ENCODE peak calls at places on chromosome 1, in five cellular contexts. N, I, F, X and D are unnamed samples. For H3K36me3, the result is how much of the 10 kb centered on the place peaks cover.

GRCh38 chr1:194710671-194711070 is 1524.3 kb upstream of the B3GALT2 start:
- DNase-seq in N (no peak), I (no peak), F (no peak), X (no peak), D (no peak)

GRCh38 chr1:223834660-223835263 is 11.0 kb downstream of the TP53BP2 start:
- DNase-seq in N (no peak), I (no peak), F (no peak), X (no peak), D (no peak)

GRCh38 chr1:8712413-8713229 is 104.8 kb downstream of the RERE start:
- DNase-seq in N (peak), I (no peak), F (no peak), X (no peak), D (no peak)

GRCh38 chr1:3319874-3320245 is 134.6 kb upstream of the ARHGEF16 start:
- DNase-seq in N (peak), I (no peak), F (no peak), X (no peak), D (no peak)

GRCh38 chr1:10471411-10472219 is 714 bp downstream of the DFFA start:
- DNase-seq in N (no peak), I (no peak), F (no peak), X (no peak), D (no peak)

GRCh38 chr1:22341791-22342605 is 109.7 kb upstream of the ZBTB40 start:
- DNase-seq in N (peak), I (no peak), F (no peak), X (no peak), D (peak)

GRCh38 chr1:240029418-240029817 is 62.3 kb upstream of the FMN2 start:
- DNase-seq in N (no peak), I (no peak), F (no peak), X (no peak), D (no peak)

GRCh38 chr1:24322636-24323177 is 3.5 kb downstream of the GRHL3 start:
- DNase-seq in N (no peak), I (no peak), F (no peak), X (no peak), D (no peak)

GRCh38 chr1:231707407-231707806 is 80.8 kb downstream of the DISC1 start:
- DNase-seq in N (no peak), I (no peak), F (no peak), X (no peak), D (no peak)

GRCh38 chr1:149887456-149888159 is 11.8 kb upstream of the BOLA1 start:
- DNase-seq in N (peak), I (peak), F (peak), X (peak), D (peak)

GRCh38 chr1:39787468-39787867 is 1.2 kb downstream of the BMP8B start:
- DNase-seq in N (no peak), I (peak), F (no peak), X (no peak), D (no peak)

GRCh38 chr1:235688096-235688495 is 38.5 kb upstream of the GNG4 start:
- DNase-seq in N (no peak), I (no peak), F (no peak), X (no peak), D (no peak)

GRCh38 chr1:20507564-20508410 is at the start of gene MUL1:
- DNase-seq in N (peak), I (peak), F (peak), X (peak), D (peak)

GRCh38 chr1:26352338-26352679 is 1.6 kb downstream of the CRYBG2 start:
- DNase-seq in N (no peak), I (no peak), F (no peak), X (no peak), D (no peak)

GRCh38 chr1:227273557-227273956 is 44.7 kb downstream of the CDC42BPA start:
- DNase-seq in N (peak), I (no peak), F (no peak), X (no peak), D (no peak)

GRCh38 chr1:116496898-116497297 is 73.9 kb downstream of the CD58 start:
- DNase-seq in N (no peak), I (no peak), F (no peak), X (no peak), D (no peak)

GRCh38 chr1:172283766-172284165 is 136.7 kb upstream of the C1orf105 start:
- DNase-seq in N (no peak), I (no peak), F (no peak), X (no peak), D (no peak)

GRCh38 chr1:22347854-22348760 is 103.5 kb upstream of the ZBTB40 start:
- DNase-seq in N (no peak), I (no peak), F (no peak), X (no peak), D (no peak)

GRCh38 chr1:34113887-34114286 is 51.1 kb downstream of the CSMD2 start:
- DNase-seq in N (no peak), I (no peak), F (no peak), X (no peak), D (no peak)

GRCh38 chr1:239155466-239155865 is 230.9 kb upstream of the CHRM3 start:
- DNase-seq in N (no peak), I (no peak), F (no peak), X (no peak), D (no peak)

GRCh38 chr1:100543640-100544039 is 5.7 kb downstream of the GPR88 start:
- DNase-seq in N (peak), I (peak), F (no peak), X (no peak), D (peak)

GRCh38 chr1:23791434-23792047 is 596 bp downstream of the LYPLA2 start:
- DNase-seq in N (peak), I (peak), F (no peak), X (no peak), D (no peak)

GRCh38 chr1:15799004-15799867 is 8.2 kb downstream of the UQCRHL start:
- DNase-seq in N (peak), I (peak), F (no peak), X (peak), D (no peak)

GRCh38 chr1:53025034-53025777 is 36.8 kb upstream of the PODN start:
- DNase-seq in N (no peak), I (no peak), F (no peak), X (peak), D (no peak)

GRCh38 chr1:27618341-27619067 is 14.6 kb upstream of the AHDC1 start:
- DNase-seq in N (no peak), I (no peak), F (no peak), X (no peak), D (no peak)

GRCh38 chr1:228307218-228308023 is 99.2 kb downstream of the TRIM11 start:
- DNase-seq in N (no peak), I (peak), F (no peak), X (peak), D (peak)

GRCh38 chr1:230279583-230279945 is 146.6 kb downstream of the PGBD5 start:
- DNase-seq in N (no peak), I (peak), F (no peak), X (peak), D (no peak)

GRCh38 chr1:66231162-66232077 is 302.5 kb upstream of the SGIP1 start:
- DNase-seq in N (no peak), I (no peak), F (no peak), X (no peak), D (no peak)

GRCh38 chr1:21338568-21339401 is 48.5 kb upstream of the ECE1 start:
- DNase-seq in N (no peak), I (peak), F (no peak), X (peak), D (no peak)

GRCh38 chr1:218364028-218364710 is 19.0 kb downstream of the TGFB2 start:
- DNase-seq in N (no peak), I (no peak), F (no peak), X (no peak), D (no peak)

GRCh38 chr1:111821121-111821745 is 65.5 kb downstream of the DDX20 start:
- DNase-seq in N (no peak), I (no peak), F (no peak), X (no peak), D (peak)

GRCh38 chr1:46412853-46413595 is 18.9 kb downstream of the FAAH start:
- DNase-seq in N (no peak), I (peak), F (no peak), X (no peak), D (no peak)

GRCh38 chr1:46413596-46413985 is 19.5 kb downstream of the FAAH start:
- DNase-seq in N (peak), I (peak), F (no peak), X (no peak), D (no peak)

GRCh38 chr1:46410156-46411009 is 16.3 kb downstream of the FAAH start:
- DNase-seq in N (no peak), I (peak), F (no peak), X (no peak), D (no peak)

GRCh38 chr1:46411010-46411405 is 16.9 kb downstream of the FAAH start:
- DNase-seq in N (no peak), I (peak), F (no peak), X (no peak), D (no peak)

GRCh38 chr1:46411601-46412341 is 17.7 kb downstream of the FAAH start:
- DNase-seq in N (peak), I (no peak), F (no peak), X (no peak), D (no peak)
- TF ChIP-seq CTCF in N (peak), I (peak), F (peak), X (no peak), D (no peak)

DNA sequence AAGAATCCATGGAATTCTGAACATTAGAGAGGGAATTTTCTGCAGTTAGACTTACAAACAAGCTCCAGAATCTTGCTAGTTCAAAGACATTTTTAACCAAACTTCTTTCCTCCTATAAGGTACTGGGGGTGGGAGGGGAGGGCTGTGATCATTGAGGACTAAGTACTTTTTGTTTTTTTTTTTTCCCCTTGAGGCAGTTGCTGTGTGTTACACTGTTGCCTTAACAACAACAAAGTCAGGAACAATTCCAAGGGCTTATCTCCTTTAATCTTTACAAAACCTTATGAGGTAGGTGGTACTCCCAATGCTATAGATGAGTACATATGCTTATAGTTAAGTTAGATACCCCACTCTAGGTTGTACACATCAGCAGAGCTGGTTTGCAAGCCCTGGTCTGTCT is 62.9 kb downstream of the PPP1R12B start:
- DNase-seq in N (no peak), I (no peak), F (no peak), X (no peak), D (no peak)
- H3K4me3 ChIP-seq in N (no peak), I (no peak), F (no peak), X (no peak), D (no peak)

GRCh38 chr1:236830560-236830959 is 35.5 kb downstream of the MTR start:
- DNase-seq in N (no peak), I (no peak), F (no peak), X (no peak), D (no peak)
- H3K36me3 ChIP-seq in N (half or more), I (half or more), F (under half), X (half or more), D (half or more)

GRCh38 chr1:51310871-51311613 is 19.3 kb downstream of the TTC39A start:
- DNase-seq in N (no peak), I (no peak), F (no peak), X (no peak), D (no peak)
- TF ChIP-seq CTCF in N (peak), I (no peak), F (no peak), X (no peak), D (no peak)

GRCh38 chr1:244048566-244049141 is 2.4 kb upstream of the ZBTB18 start:
- DNase-seq in N (no peak), I (no peak), F (no peak), X (no peak), D (no peak)
- H3K4me3 ChIP-seq in N (peak), I (peak), F (no peak), X (peak), D (no peak)

GRCh38 chr1:216111842-216112241 is 311.4 kb downstream of the USH2A start:
- DNase-seq in N (no peak), I (no peak), F (no peak), X (no peak), D (no peak)
- H3K36me3 ChIP-seq in N (under half), I (under half), F (under half), X (under half), D (under half)